ENCODE peak calls at places on chromosome 2, in seven cellular contexts. Q is tibial nerve, F is ovary, W is HCT116, H is IMR-90, E is body of pancreas, Z is A549. G is an unnamed sample.

GRCh38 chr2:157803914-157804313 is 72.2 kb downstream of the ACVR1 start:
- DNase-seq in Q (no peak), H (no peak), F (no peak), W (no peak), E (no peak), Z (no peak), G (no peak)

GRCh38 chr2:168740360-168740759 is 62.1 kb upstream of the NOSTRIN start:
- DNase-seq in F (no peak), Q (no peak), E (no peak), H (peak; percentile 10), Z (no peak), W (no peak), G (no peak)

GRCh38 chr2:227942021-227942420 is 70.6 kb downstream of the DAW1 start:
- DNase-seq in Q (no peak), F (no peak), W (no peak), E (no peak), H (no peak), Z (no peak), G (no peak)

GRCh38 chr2:74577448-74577847 is 22.9 kb downstream of the DOK1 start:
- DNase-seq in H (peak; percentile 64), Z (no peak), E (no peak), F (no peak), W (no peak), Q (no peak), G (no peak)

GRCh38 chr2:135792401-135793152 is 44.4 kb downstream of the LCT start:
- DNase-seq in F (no peak), W (no peak), E (peak; percentile 57), Q (no peak), H (no peak), Z (no peak), G (no peak)

GRCh38 chr2:86223098-86223681 is 23.9 kb downstream of the MRPL35 start:
- DNase-seq in Z (no peak), E (peak; percentile 50), H (peak; percentile 50), F (peak; percentile 79), W (no peak), Q (no peak), G (no peak)

GRCh38 chr2:44974064-44974715 is 32.7 kb downstream of the SIX3 start:
- DNase-seq in Q (peak; percentile 19), F (no peak), Z (peak; percentile 77), W (peak; percentile 73), H (peak; percentile 37), E (no peak), G (no peak)

GRCh38 chr2:197972017-197972416 is 167.6 kb downstream of the PLCL1 start:
- DNase-seq in Q (peak; percentile 87), W (no peak), Z (no peak), H (peak; percentile 72), F (no peak), E (peak; percentile 54), G (no peak)

GRCh38 chr2:127607399-127607908 is 38.5 kb upstream of the GPR17 start:
- DNase-seq in W (no peak), F (peak; percentile 11), E (no peak), H (no peak), Z (no peak), Q (no peak), G (no peak)

GRCh38 chr2:11697103-11697871 is 27.3 kb upstream of the NTSR2 start:
- DNase-seq in E (no peak), F (peak; percentile 81), Z (peak; percentile 68), Q (peak; percentile 39), H (peak; percentile 71), W (no peak), G (no peak)

DNA sequence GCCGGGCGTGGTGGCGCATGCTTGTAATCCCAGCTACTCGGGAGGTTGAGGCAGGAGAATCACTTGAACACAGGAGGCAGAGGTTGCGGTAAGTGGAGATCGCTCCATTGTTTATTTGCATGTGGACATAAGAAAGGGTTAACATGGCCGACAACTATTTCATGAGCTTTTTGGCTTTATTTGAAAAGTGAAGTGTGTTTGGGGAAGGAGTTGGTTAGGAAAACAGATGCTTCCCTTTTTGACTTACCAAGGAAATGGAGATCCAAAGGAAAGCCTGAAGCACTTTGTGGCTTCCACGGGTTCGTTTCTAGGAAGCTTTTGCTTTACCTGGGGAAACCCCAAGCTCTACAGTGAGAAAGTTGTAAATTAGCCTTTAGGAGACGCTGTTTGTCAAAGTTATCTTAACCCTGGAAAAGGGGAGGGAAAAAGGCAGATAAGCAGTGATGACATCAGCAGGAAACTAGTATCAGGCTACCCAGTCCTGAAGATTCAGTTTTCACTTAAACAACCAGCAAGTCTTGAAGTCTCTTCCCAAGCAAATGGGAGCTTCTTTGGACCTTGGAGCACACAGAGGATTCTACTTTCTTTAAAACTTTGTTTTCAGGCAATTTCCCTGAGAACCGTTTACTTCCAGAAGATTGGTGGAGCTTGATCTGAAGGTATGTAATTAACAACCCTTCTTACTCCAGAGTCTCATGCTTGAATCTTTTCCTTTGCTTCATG is at the start of gene CASP10:
- DNase-seq in H (peak; percentile 55), F (no peak), Z (peak; percentile 89), Q (no peak), W (peak; percentile 53), E (peak; percentile 24), G (no peak)
- TF ChIP-seq POLR2A in H (no peak), F (no peak), Z (no peak), Q (no peak), W (peak; percentile 33), E (peak; percentile 27), G (peak; percentile 81)

GRCh38 chr2:134202361-134202760 is 51.5 kb upstream of the MGAT5 start:
- DNase-seq in E (no peak), W (no peak), F (no peak), H (no peak), Z (no peak), Q (no peak), G (no peak)
- H3K4me1 ChIP-seq in E (peaks cover 72% of the 10 kb centered on the region), W (no peaks in the 10 kb centered on the region), F (peaks cover 12% of the 10 kb centered on the region), H (peaks cover 26% of the 10 kb centered on the region), Z (no peaks in the 10 kb centered on the region), Q (peaks cover 62% of the 10 kb centered on the region), G (peaks cover 3% of the 10 kb centered on the region)

GRCh38 chr2:222982010-222982908 is 69.7 kb upstream of the KCNE4 start:
- DNase-seq in E (peak; percentile 76), H (peak; percentile 89), F (no peak), Z (peak; percentile 84), W (peak; percentile 65), Q (peak; percentile 57), G (no peak)
- TF ChIP-seq POLR2A in E (no peak), H (no peak), F (no peak), Z (no peak), W (no peak), Q (no peak), G (no peak)

DNA sequence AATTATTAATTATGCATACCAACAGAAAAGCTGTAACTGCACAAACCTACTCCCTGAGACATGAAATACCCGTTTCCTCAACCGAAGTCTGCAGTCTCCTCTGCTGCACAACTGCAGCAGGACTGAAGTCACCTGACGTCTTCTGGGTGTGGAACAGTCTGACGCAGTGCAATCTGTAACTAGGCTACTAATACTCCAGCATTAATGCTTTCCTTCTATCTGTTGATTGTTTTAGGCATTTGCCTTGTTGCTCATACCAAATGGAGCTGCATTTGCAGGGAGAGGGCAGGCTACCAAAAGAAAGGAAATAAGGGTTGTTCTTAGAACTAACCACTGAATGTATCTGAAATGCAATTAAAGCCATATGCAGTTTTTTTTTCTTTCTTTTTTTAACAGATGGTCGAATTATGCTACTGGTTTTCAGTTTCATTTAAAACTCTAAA is 40.1 kb downstream of the RTN4 start:
- DNase-seq in E (peak; percentile 82), Z (peak; percentile 67), F (no peak), H (peak; percentile 34), W (no peak), Q (peak; percentile 49), G (peak; percentile 59)
- H3K4me1 ChIP-seq in E (peaks cover 71% of the 10 kb centered on the region), Z (peaks cover 94% of the 10 kb centered on the region), F (peaks cover 3% of the 10 kb centered on the region), H (peaks cover 27% of the 10 kb centered on the region), W (peaks cover 22% of the 10 kb centered on the region), Q (peaks cover 98% of the 10 kb centered on the region), G (peaks cover 58% of the 10 kb centered on the region)